ENCODE peak calls at places on chromosomes 3 and 15, in ten cellular contexts. A is fibroblast of lung, G is neural progenitor cell, V is IMR-90, N is neuronal stem cell, P is PC-9, S is A549, U is PC-3, T is endothelial cell of umbilical vein, I is GM23248. X is an unnamed sample.

GRCh38 chr15:101014921-101015841 is 96.0 kb downstream of the LRRK1 start:
- DNase-seq in A (peak; percentile 50), G (peak; percentile 81), V (peak; percentile 70), N (peak; percentile 73), P (no peak), S (peak; percentile 68), U (peak; percentile 75), T (peak; percentile 59), I (peak; percentile 73), X (peak; percentile 71)

GRCh38 chr3:52108302-52109232 is 45.7 kb downstream of the POC1A start:
- DNase-seq in A (no peak), G (no peak), V (no peak), N (no peak), P (no peak), S (no peak), U (no peak), T (no peak), I (no peak), X (no peak)

GRCh38 chr3:142243134-142243533 is 17.7 kb upstream of the GK5 start:
- DNase-seq in A (no peak), G (peak; percentile 81), V (no peak), N (peak; percentile 20), P (no peak), S (no peak), U (no peak), T (no peak), I (peak; percentile 23), X (no peak)

GRCh38 chr3:156513619-156514018 is 41.3 kb downstream of the SSR3 start:
- DNase-seq in A (no peak), G (no peak), V (no peak), N (no peak), P (peak; percentile 53), S (peak; percentile 40), U (peak; percentile 80), T (no peak), I (no peak), X (no peak)

GRCh38 chr15:68809517-68809916 is 11.2 kb downstream of the ANP32A start:
- DNase-seq in A (no peak), G (no peak), V (no peak), N (no peak), P (no peak), S (no peak), U (no peak), T (no peak), I (no peak), X (no peak)

GRCh38 chr3:15271030-15271429 is 61.4 kb downstream of the SH3BP5 start:
- DNase-seq in A (no peak), G (no peak), V (no peak), N (no peak), P (no peak), S (no peak), U (no peak), T (no peak), I (no peak), X (no peak)

GRCh38 chr3:155388417-155388816 is 94.9 kb upstream of the STRIT1 start:
- DNase-seq in A (no peak), G (no peak), V (no peak), N (no peak), P (no peak), S (no peak), U (no peak), T (no peak), I (no peak), X (peak; percentile 37)

GRCh38 chr3:56958879-56959607 is 101.4 kb upstream of the SPATA12 start:
- DNase-seq in A (no peak), G (no peak), V (no peak), N (no peak), P (no peak), S (no peak), U (no peak), T (no peak), I (no peak), X (no peak)

GRCh38 chr3:36364260-36364659 is 16.0 kb upstream of the STAC start:
- DNase-seq in A (no peak), G (no peak), V (no peak), N (no peak), P (no peak), S (no peak), U (no peak), T (no peak), I (no peak), X (no peak)

GRCh38 chr3:158509891-158510290 is 61.1 kb upstream of the MLF1 start:
- DNase-seq in A (no peak), G (no peak), V (no peak), N (no peak), P (no peak), S (no peak), U (no peak), T (no peak), I (no peak), X (no peak)

GRCh38 chr3:128123538-128124368 is at the start of gene RUVBL1:
- DNase-seq in A (peak; percentile 98), G (peak; percentile 98), V (peak; percentile 96), N (peak; percentile 91), P (peak; percentile 93), S (peak; percentile 97), U (peak; percentile 96), T (peak; percentile 98), I (peak; percentile 99), X (peak; percentile 98)

GRCh38 chr3:171458056-171458856 is 1.9 kb downstream of the TNIK start:
- DNase-seq in A (no peak), G (peak; percentile 43), V (no peak), N (peak; percentile 12), P (peak; percentile 68), S (no peak), U (no peak), T (peak; percentile 44), I (peak; percentile 4), X (peak; percentile 52)

GRCh38 chr15:31975446-31976229 is 54.7 kb upstream of the CHRNA7 start:
- DNase-seq in A (no peak), G (peak; percentile 21), V (no peak), N (peak; percentile 5), P (no peak), S (peak; percentile 40), U (peak; percentile 41), T (no peak), I (peak; percentile 57), X (no peak)

GRCh38 chr15:62125763-62126162 is 39.3 kb downstream of the C2CD4B start:
- DNase-seq in A (peak; percentile 42), G (no peak), V (peak; percentile 50), N (no peak), P (no peak), S (peak; percentile 74), U (peak; percentile 51), T (peak; percentile 91), I (peak; percentile 58), X (no peak)

GRCh38 chr15:39888243-39888642 is 31.8 kb downstream of the GPR176 start:
- DNase-seq in A (no peak), G (no peak), V (no peak), N (no peak), P (no peak), S (no peak), U (no peak), T (no peak), I (no peak), X (no peak)
- H3K4me1 ChIP-seq in A (peaks cover 5% of the 10 kb centered on the region), G (peaks cover 47% of the 10 kb centered on the region), V (peaks cover 22% of the 10 kb centered on the region), N (peaks cover 8% of the 10 kb centered on the region), P (peaks cover 4% of the 10 kb centered on the region), S (no peaks in the 10 kb centered on the region), U (peaks cover 22% of the 10 kb centered on the region), T (peaks cover 9% of the 10 kb centered on the region), I (peaks cover 45% of the 10 kb centered on the region), X (no peaks in the 10 kb centered on the region)

DNA sequence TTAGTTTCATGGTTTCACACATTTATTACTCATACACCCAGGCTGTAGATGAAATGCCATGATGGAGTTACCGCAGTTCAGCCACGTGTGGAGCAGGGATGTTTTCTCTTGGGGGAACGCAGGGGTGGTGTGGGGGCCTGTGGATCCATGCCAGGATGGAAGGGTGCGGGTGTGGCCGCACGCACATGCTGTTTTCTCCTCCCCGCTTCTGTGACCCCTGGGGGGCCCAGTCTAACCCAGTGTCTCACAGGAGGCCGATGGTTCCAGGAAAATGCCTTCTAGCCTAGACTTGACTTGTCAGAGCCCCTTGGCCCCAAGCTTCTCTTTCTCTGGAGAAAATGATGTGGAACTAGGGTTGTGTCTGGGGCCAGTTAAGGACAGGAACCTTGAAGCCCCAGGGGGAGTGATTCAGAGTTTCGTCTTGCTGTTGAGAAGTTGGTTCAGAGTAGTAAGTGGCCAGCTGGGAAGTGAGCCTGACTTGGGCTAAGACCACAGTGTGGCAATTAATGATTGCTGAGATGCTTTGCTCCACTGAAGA is 240.4 kb upstream of the BHLHE40 start:
- DNase-seq in A (no peak), G (no peak), V (no peak), N (no peak), P (no peak), S (no peak), U (no peak), T (no peak), I (peak; percentile 51), X (peak; percentile 24)
- H3K4me2 ChIP-seq in A (no peak overlapping the region), G (no peak overlapping the region), V (no peak overlapping the region), N (no peak overlapping the region), P (no peak overlapping the region), S (no peak overlapping the region), U (no peak overlapping the region), T (no peak overlapping the region), I (no peak overlapping the region), X (no peak overlapping the region)

GRCh38 chr15:25600751-25601150 is 161.9 kb upstream of the UBE3A start:
- DNase-seq in A (no peak), G (no peak), V (no peak), N (no peak), P (no peak), S (no peak), U (peak; percentile 6), T (no peak), I (peak; percentile 26), X (no peak)

GRCh38 chr15:25597576-25597975 is 158.8 kb upstream of the UBE3A start:
- DNase-seq in A (no peak), G (no peak), V (no peak), N (no peak), P (no peak), S (no peak), U (no peak), T (no peak), I (no peak), X (no peak)

GRCh38 chr15:25596644-25597562 is 158.1 kb upstream of the UBE3A start:
- DNase-seq in A (no peak), G (no peak), V (no peak), N (no peak), P (no peak), S (no peak), U (no peak), T (no peak), I (peak; percentile 64), X (no peak)
- H3K4me3 ChIP-seq in A (no peak overlapping the region), G (no peak overlapping the region), V (no peak overlapping the region), N (no peak overlapping the region), P (no peak overlapping the region), S (no peak overlapping the region), U (no peak overlapping the region), T (no peak overlapping the region), I (peak overlapping the region; percentile 67), X (no peak overlapping the region)

DNA sequence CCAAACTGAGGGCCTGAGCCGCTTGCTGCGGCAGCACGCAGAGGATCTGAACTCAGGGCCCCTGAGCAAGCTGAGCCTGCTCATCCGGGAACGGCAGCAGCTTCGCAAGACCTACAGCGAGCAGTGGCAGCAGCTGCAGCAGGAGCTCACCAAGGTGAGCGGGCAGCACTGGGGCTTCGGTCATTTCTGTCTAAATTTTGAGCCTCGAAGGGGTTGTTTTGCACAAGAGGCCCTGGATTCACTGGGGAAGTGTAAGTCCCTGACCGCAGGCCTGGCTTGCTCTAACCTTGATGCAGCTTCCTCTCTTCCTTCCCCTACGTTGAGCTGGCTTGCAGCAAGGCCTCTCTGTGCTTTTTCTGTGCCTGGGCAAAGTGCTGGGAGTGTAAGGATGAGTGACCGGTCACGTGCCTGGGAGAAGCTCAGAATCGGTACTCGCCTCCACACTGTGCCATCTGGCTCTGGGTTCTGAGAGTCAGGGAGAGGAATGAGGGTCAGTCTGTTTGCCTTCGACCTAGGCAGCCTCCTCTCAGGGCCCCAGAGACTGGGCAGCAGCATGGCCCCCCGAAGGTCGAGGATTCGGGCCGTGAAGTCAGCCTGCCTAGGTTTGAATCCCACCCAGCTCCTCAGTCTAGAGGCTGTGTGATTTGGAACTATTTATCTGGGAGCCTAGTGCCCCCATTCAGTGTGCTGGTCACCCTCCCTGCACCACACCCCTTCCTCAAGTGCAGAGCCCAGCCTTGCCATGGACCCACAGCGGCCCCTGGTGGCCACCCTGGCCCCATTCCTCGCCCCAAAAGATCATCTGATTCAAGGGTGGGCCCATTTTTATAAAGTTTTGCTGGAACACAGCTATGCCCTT is 1.4 kb downstream of the FES start:
- DNase-seq in A (peak; percentile 42), G (peak; percentile 85), V (peak; percentile 51), N (peak; percentile 74), P (no peak), S (peak; percentile 61), U (peak; percentile 62), T (peak; percentile 72), I (peak; percentile 68), X (peak; percentile 74)
- H3K4me1 ChIP-seq in A (peaks cover 17% of the 10 kb centered on the region), G (peaks cover 13% of the 10 kb centered on the region), V (peaks cover 16% of the 10 kb centered on the region), N (peaks cover 13% of the 10 kb centered on the region), P (no peaks in the 10 kb centered on the region), S (no peaks in the 10 kb centered on the region), U (no peaks in the 10 kb centered on the region), T (peaks cover 24% of the 10 kb centered on the region), I (peaks cover 4% of the 10 kb centered on the region), X (peaks cover 16% of the 10 kb centered on the region)

X was measured in DND-41.